ENCODE peak calls at places on chromosomes 2 and 18, in seven cellular contexts. E, L, Q, J, T, M and S are unnamed samples.

GRCh38 chr2:140199312-140199711 is 1419.1 kb upstream of the NXPH2 start:
- DNase-seq in E (no peak), T (no peak), J (no peak), L (no peak), M (no peak), Q (no peak), S (no peak)

GRCh38 chr2:127027715-127028114 is 79.2 kb downstream of the BIN1 start:
- DNase-seq in T (no peak), M (no peak), Q (no peak), J (peak), E (no peak), L (no peak), S (no peak)

GRCh38 chr18:22094375-22094767 is 75.0 kb upstream of the GATA6 start:
- DNase-seq in J (no peak), L (no peak), Q (no peak), E (no peak), M (no peak), T (no peak), S (no peak)

GRCh38 chr18:80119111-80119510 is 10.0 kb downstream of the ADNP2 start:
- DNase-seq in E (no peak), T (no peak), Q (no peak), J (no peak), L (no peak), M (no peak), S (no peak)

GRCh38 chr2:32479224-32479623 is 122.4 kb downstream of the BIRC6 start:
- DNase-seq in L (no peak), T (no peak), E (no peak), M (no peak), Q (no peak), J (no peak), S (no peak)

GRCh38 chr2:238846503-238847431 is 1.1 kb upstream of the TWIST2 start:
- DNase-seq in E (no peak), T (no peak), M (no peak), L (peak), J (no peak), Q (no peak), S (no peak)

GRCh38 chr2:47204691-47205090 is 49.6 kb upstream of the STPG4 start:
- DNase-seq in Q (no peak), M (no peak), E (no peak), J (no peak), T (no peak), L (no peak), S (no peak)

GRCh38 chr2:218396688-218397501 is 2.8 kb upstream of the CTDSP1 start:
- DNase-seq in E (peak), M (peak), Q (peak), L (peak), T (peak), J (peak), S (peak)

GRCh38 chr2:46519265-46519664 is 39.9 kb downstream of the TMEM247 start:
- DNase-seq in E (no peak), M (no peak), J (no peak), Q (no peak), L (no peak), T (no peak), S (no peak)

GRCh38 chr2:203811491-203812221 is 55.9 kb upstream of the CTLA4 start:
- DNase-seq in E (peak), J (peak), M (peak), L (peak), T (peak), Q (peak), S (peak)

GRCh38 chr18:55781481-55781957 is 193.5 kb upstream of the TCF4 start:
- DNase-seq in T (no peak), L (no peak), M (no peak), E (peak), J (peak), Q (no peak), S (no peak)

GRCh38 chr18:77063256-77063655 is 69.3 kb downstream of the MBP start:
- DNase-seq in E (peak), L (peak), Q (no peak), T (no peak), J (no peak), M (no peak), S (no peak)

GRCh38 chr2:178286636-178287035 is 92.3 kb downstream of the OSBPL6 start:
- DNase-seq in E (no peak), M (no peak), J (no peak), Q (no peak), T (no peak), L (no peak), S (no peak)

GRCh38 chr2:177604291-177605065 is 211.9 kb downstream of the AGPS start:
- DNase-seq in L (no peak), Q (no peak), E (no peak), J (peak), T (no peak), M (no peak), S (no peak)

GRCh38 chr2:232857158-232857563 is 12.9 kb upstream of the SNORC start:
- DNase-seq in L (no peak), J (peak), T (no peak), E (no peak), M (peak), Q (no peak), S (no peak)

GRCh38 chr2:228875152-228875875 is 395.8 kb downstream of the PID1 start:
- DNase-seq in T (no peak), Q (no peak), J (no peak), M (no peak), L (no peak), E (no peak), S (no peak)

GRCh38 chr2:224849264-224849663 is 133.1 kb upstream of the CCDC195 start:
- DNase-seq in Q (no peak), M (no peak), L (no peak), J (peak), T (no peak), E (no peak), S (no peak)

GRCh38 chr2:66509326-66509811 is 74.4 kb downstream of the MEIS1 start:
- DNase-seq in J (no peak), M (no peak), Q (no peak), E (no peak), L (no peak), T (no peak), S (no peak)

GRCh38 chr2:60675309-60675708 is 80.8 kb upstream of the PAPOLG start:
- DNase-seq in M (no peak), L (no peak), E (no peak), T (no peak), J (no peak), Q (no peak), S (no peak)

GRCh38 chr2:215994901-215995300 is 18.4 kb downstream of the MREG start:
- DNase-seq in L (no peak), J (no peak), Q (no peak), T (no peak), E (no peak), M (no peak), S (no peak)

GRCh38 chr2:95058989-95059601 is 33.6 kb downstream of the MAL start:
- DNase-seq in T (no peak), L (no peak), J (no peak), Q (no peak), M (no peak), E (no peak), S (peak)

GRCh38 chr2:224171226-224171625 is 132.1 kb upstream of the SERPINE2 start:
- DNase-seq in T (no peak), J (no peak), M (peak), E (no peak), L (no peak), Q (no peak), S (no peak)

GRCh38 chr2:68992341-68992740 is 17.9 kb downstream of the GKN1 start:
- DNase-seq in T (no peak), J (no peak), E (no peak), Q (no peak), M (no peak), L (no peak), S (no peak)

GRCh38 chr18:78069784-78070664 is 820.4 kb downstream of the GALR1 start:
- DNase-seq in T (no peak), E (no peak), M (no peak), L (no peak), J (no peak), Q (no peak), S (no peak)

GRCh38 chr18:31649894-31650719 is 34.3 kb downstream of the B4GALT6 start:
- DNase-seq in J (no peak), E (no peak), T (no peak), Q (no peak), L (no peak), M (no peak), S (no peak)

GRCh38 chr2:152054593-152054992 is 44.3 kb downstream of the CACNB4 start:
- DNase-seq in E (no peak), T (no peak), J (no peak), M (no peak), Q (no peak), L (no peak), S (no peak)

GRCh38 chr18:500230-500555 is 308 bp downstream of the COLEC12 start:
- DNase-seq in J (no peak), E (no peak), M (no peak), Q (no peak), L (no peak), T (no peak), S (no peak)
- H3K27ac ChIP-seq in J (no peak), E (peak), M (no peak), Q (no peak), L (peak), T (peak), S (peak)

DNA sequence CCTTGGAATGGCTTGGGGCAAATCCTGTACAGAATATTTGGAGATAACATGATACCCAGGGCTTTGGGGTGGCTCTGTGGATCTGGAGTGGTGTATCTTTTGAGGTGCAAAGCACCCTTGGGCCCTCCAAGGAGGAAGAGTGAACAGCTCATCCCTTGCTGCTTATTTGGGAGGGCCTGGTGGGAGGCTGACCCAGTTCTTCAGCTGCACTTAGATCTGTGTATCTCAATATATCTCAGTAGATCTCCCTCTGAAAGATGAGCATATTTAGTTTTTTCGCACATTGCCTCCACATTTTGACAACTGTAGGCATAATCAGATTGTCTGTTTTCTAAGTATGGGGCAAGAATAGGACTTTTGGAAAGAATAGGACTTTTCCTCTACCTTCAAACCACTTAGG is 2.8 kb downstream of the TRIM54 start:
- DNase-seq in L (no peak), M (no peak), Q (no peak), T (no peak), E (no peak), J (no peak), S (no peak)
- H3K4me3 ChIP-seq in L (no peak), M (no peak), Q (no peak), T (peak), E (peak), J (no peak), S (no peak)

GRCh38 chr2:149573760-149574159 is 13.8 kb downstream of the MMADHC start:
- DNase-seq in M (no peak), L (no peak), J (no peak), T (no peak), Q (no peak), E (no peak), S (no peak)
- TF ChIP-seq CTCF in M (peak), L (peak), J (peak), T (no peak), Q (no peak), E (peak), S (peak)

GRCh38 chr18:11998182-11998581 is 16.9 kb downstream of the IMPA2 start:
- DNase-seq in E (no peak), L (peak), T (peak), M (no peak), J (no peak), Q (no peak), S (no peak)
- H3K27ac ChIP-seq in E (peak), L (no peak), T (peak), M (no peak), J (peak), Q (no peak), S (no peak)

DNA sequence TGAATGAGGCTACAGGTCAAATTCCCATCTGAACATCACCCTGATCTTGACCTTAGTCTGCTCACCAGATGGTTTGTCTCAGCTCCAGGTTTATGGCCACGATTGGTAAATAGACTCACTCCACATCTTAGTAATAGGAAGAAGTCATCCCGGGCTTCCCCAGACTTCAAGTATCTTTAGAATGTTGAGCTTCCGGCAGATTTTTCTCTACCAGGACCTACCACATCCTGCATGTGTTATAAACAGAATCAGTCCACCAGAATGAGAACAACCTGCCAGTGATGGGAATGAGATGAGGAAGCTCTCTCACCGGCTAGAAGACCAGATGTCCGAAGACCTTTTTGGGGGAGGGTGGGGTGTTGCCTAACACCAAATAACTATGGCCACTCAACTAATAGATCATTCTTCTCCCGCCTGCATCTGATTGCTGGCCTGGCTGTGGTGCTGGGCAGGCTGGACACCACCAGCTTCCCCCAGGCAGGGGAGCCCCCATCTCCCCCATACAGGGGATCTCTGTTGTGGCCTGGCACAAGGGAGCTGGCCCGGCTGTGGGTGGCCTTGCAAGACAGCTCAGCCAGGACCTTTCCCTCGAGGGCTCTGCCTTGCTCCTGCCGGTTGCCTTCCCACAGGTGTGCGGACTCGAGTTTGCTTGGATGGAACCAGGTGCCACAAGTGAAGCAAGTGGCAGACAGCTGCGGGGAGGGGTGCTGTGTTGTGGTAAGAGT is 88.5 kb downstream of the SH3RF3 start:
- DNase-seq in T (no peak), E (peak), Q (no peak), J (no peak), M (no peak), L (no peak), S (peak)
- H3K4me3 ChIP-seq in T (no peak), E (no peak), Q (no peak), J (no peak), M (no peak), L (no peak), S (no peak)